ENCODE peak calls at places on chromosomes 1 and 21, in nine cellular contexts. One of them, this sample, is unnamed.

GRCh38 chr1:53560572-53561487 is 101.6 kb downstream of the DMRTB1 start:
- DNase-seq in suprapubic skin: peak; percentile 41
- DNase-seq in HCT116: no peak
- DNase-seq in GM12892: no peak
- DNase-seq in breast epithelium: no peak
- DNase-seq in H1: no peak
- DNase-seq in K562: no peak
- DNase-seq in HepG2: no peak
- DNase-seq in GM23338: no peak
- DNase-seq in this sample: no peak

GRCh38 chr1:164561461-164561860 is 2.5 kb downstream of the PBX1 start:
- DNase-seq in suprapubic skin: no peak
- DNase-seq in HCT116: no peak
- DNase-seq in GM12892: no peak
- DNase-seq in breast epithelium: no peak
- DNase-seq in H1: no peak
- DNase-seq in K562: no peak
- DNase-seq in HepG2: no peak
- DNase-seq in GM23338: no peak
- DNase-seq in this sample: peak; percentile 28

GRCh38 chr1:93007941-93008577 is 46.8 kb upstream of the DIPK1A start:
- DNase-seq in suprapubic skin: no peak
- DNase-seq in HCT116: no peak
- DNase-seq in GM12892: no peak
- DNase-seq in breast epithelium: no peak
- DNase-seq in H1: no peak
- DNase-seq in K562: no peak
- DNase-seq in HepG2: no peak
- DNase-seq in GM23338: no peak
- DNase-seq in this sample: no peak

GRCh38 chr1:39735731-39736130 is 3.0 kb upstream of the PPIE start:
- DNase-seq in suprapubic skin: no peak
- DNase-seq in HCT116: no peak
- DNase-seq in GM12892: no peak
- DNase-seq in breast epithelium: no peak
- DNase-seq in H1: no peak
- DNase-seq in K562: no peak
- DNase-seq in HepG2: no peak
- DNase-seq in GM23338: no peak
- DNase-seq in this sample: no peak

GRCh38 chr1:42002220-42002619 is 83.5 kb upstream of the HIVEP3 start:
- DNase-seq in suprapubic skin: no peak
- DNase-seq in HCT116: no peak
- DNase-seq in GM12892: no peak
- DNase-seq in breast epithelium: no peak
- DNase-seq in H1: no peak
- DNase-seq in K562: no peak
- DNase-seq in HepG2: no peak
- DNase-seq in GM23338: no peak
- DNase-seq in this sample: no peak

GRCh38 chr1:62068978-62069377 is 125.7 kb upstream of the L1TD1 start:
- DNase-seq in suprapubic skin: no peak
- DNase-seq in HCT116: no peak
- DNase-seq in GM12892: no peak
- DNase-seq in breast epithelium: no peak
- DNase-seq in H1: no peak
- DNase-seq in K562: no peak
- DNase-seq in HepG2: no peak
- DNase-seq in GM23338: no peak
- DNase-seq in this sample: no peak

GRCh38 chr1:85569122-85569521 is 11.4 kb upstream of the CCN1 start:
- DNase-seq in suprapubic skin: no peak
- DNase-seq in HCT116: no peak
- DNase-seq in GM12892: no peak
- DNase-seq in breast epithelium: no peak
- DNase-seq in H1: no peak
- DNase-seq in K562: no peak
- DNase-seq in HepG2: no peak
- DNase-seq in GM23338: no peak
- DNase-seq in this sample: peak; percentile 83

GRCh38 chr1:44029260-44029910 is 1.9 kb downstream of the SLC6A9 start:
- DNase-seq in suprapubic skin: no peak
- DNase-seq in HCT116: no peak
- DNase-seq in GM12892: no peak
- DNase-seq in breast epithelium: no peak
- DNase-seq in H1: no peak
- DNase-seq in K562: no peak
- DNase-seq in HepG2: no peak
- DNase-seq in GM23338: peak; percentile 73
- DNase-seq in this sample: no peak

GRCh38 chr1:168348146-168348709 is 67.6 kb downstream of the TBX19 start:
- DNase-seq in suprapubic skin: no peak
- DNase-seq in HCT116: peak; percentile 16
- DNase-seq in GM12892: no peak
- DNase-seq in breast epithelium: no peak
- DNase-seq in H1: no peak
- DNase-seq in K562: peak; percentile 49
- DNase-seq in HepG2: no peak
- DNase-seq in GM23338: peak; percentile 11
- DNase-seq in this sample: peak; percentile 4

GRCh38 chr21:35743571-35743970 is 316.8 kb downstream of the SETD4 start:
- DNase-seq in suprapubic skin: no peak
- DNase-seq in HCT116: no peak
- DNase-seq in GM12892: no peak
- DNase-seq in breast epithelium: no peak
- DNase-seq in H1: no peak
- DNase-seq in K562: no peak
- DNase-seq in HepG2: no peak
- DNase-seq in GM23338: no peak
- DNase-seq in this sample: no peak

GRCh38 chr1:227351443-227351842 is 33.2 kb upstream of the CDC42BPA start:
- DNase-seq in suprapubic skin: no peak
- DNase-seq in HCT116: no peak
- DNase-seq in GM12892: no peak
- DNase-seq in breast epithelium: no peak
- DNase-seq in H1: no peak
- DNase-seq in K562: no peak
- DNase-seq in HepG2: no peak
- DNase-seq in GM23338: no peak
- DNase-seq in this sample: peak; percentile 96

GRCh38 chr1:47621483-47621882 is 183.6 kb downstream of the FOXD2 start:
- DNase-seq in suprapubic skin: peak; percentile 20
- DNase-seq in HCT116: no peak
- DNase-seq in GM12892: no peak
- DNase-seq in breast epithelium: no peak
- DNase-seq in H1: no peak
- DNase-seq in K562: no peak
- DNase-seq in HepG2: no peak
- DNase-seq in GM23338: no peak
- DNase-seq in this sample: no peak

GRCh38 chr1:47617381-47618221 is 179.8 kb downstream of the FOXD2 start:
- DNase-seq in suprapubic skin: no peak
- DNase-seq in HCT116: no peak
- DNase-seq in GM12892: no peak
- DNase-seq in breast epithelium: no peak
- DNase-seq in H1: no peak
- DNase-seq in K562: no peak
- DNase-seq in HepG2: no peak
- DNase-seq in GM23338: no peak
- DNase-seq in this sample: no peak

GRCh38 chr1:47616906-47617305 is 179.1 kb downstream of the FOXD2 start:
- DNase-seq in suprapubic skin: no peak
- DNase-seq in HCT116: no peak
- DNase-seq in GM12892: no peak
- DNase-seq in breast epithelium: no peak
- DNase-seq in H1: no peak
- DNase-seq in K562: no peak
- DNase-seq in HepG2: no peak
- DNase-seq in GM23338: no peak
- DNase-seq in this sample: no peak

GRCh38 chr1:47618222-47618720 is 180.4 kb downstream of the FOXD2 start:
- DNase-seq in suprapubic skin: no peak
- DNase-seq in HCT116: no peak
- DNase-seq in GM12892: no peak
- DNase-seq in breast epithelium: no peak
- DNase-seq in H1: no peak
- DNase-seq in K562: no peak
- DNase-seq in HepG2: no peak
- DNase-seq in GM23338: no peak
- DNase-seq in this sample: no peak

GRCh38 chr1:47618830-47619229 is 181.0 kb downstream of the FOXD2 start:
- DNase-seq in suprapubic skin: no peak
- DNase-seq in HCT116: no peak
- DNase-seq in GM12892: no peak
- DNase-seq in breast epithelium: no peak
- DNase-seq in H1: no peak
- DNase-seq in K562: no peak
- DNase-seq in HepG2: no peak
- DNase-seq in GM23338: peak; percentile 10
- DNase-seq in this sample: no peak
- TF ChIP-seq POLR2AphosphoS5 in suprapubic skin: no peak
- TF ChIP-seq POLR2AphosphoS5 in HCT116: no peak
- TF ChIP-seq POLR2AphosphoS5 in GM12892: no peak
- TF ChIP-seq POLR2AphosphoS5 in breast epithelium: no peak
- TF ChIP-seq POLR2AphosphoS5 in H1: no peak
- TF ChIP-seq POLR2AphosphoS5 in K562: no peak
- TF ChIP-seq POLR2AphosphoS5 in HepG2: no peak
- TF ChIP-seq POLR2AphosphoS5 in GM23338: no peak
- TF ChIP-seq POLR2AphosphoS5 in this sample: no peak

GRCh38 chr1:231359113-231359512 is 21.0 kb downstream of the SPRTN start:
- DNase-seq in suprapubic skin: peak; percentile 69
- DNase-seq in HCT116: no peak
- DNase-seq in GM12892: no peak
- DNase-seq in breast epithelium: no peak
- DNase-seq in H1: no peak
- DNase-seq in K562: no peak
- DNase-seq in HepG2: no peak
- DNase-seq in GM23338: no peak
- DNase-seq in this sample: no peak
- TF ChIP-seq POLR2AphosphoS5 in suprapubic skin: no peak
- TF ChIP-seq POLR2AphosphoS5 in HCT116: no peak
- TF ChIP-seq POLR2AphosphoS5 in GM12892: peak; percentile 37
- TF ChIP-seq POLR2AphosphoS5 in breast epithelium: peak; percentile 32
- TF ChIP-seq POLR2AphosphoS5 in H1: no peak
- TF ChIP-seq POLR2AphosphoS5 in K562: peak; percentile 22
- TF ChIP-seq POLR2AphosphoS5 in HepG2: peak; percentile 19
- TF ChIP-seq POLR2AphosphoS5 in GM23338: no peak
- TF ChIP-seq POLR2AphosphoS5 in this sample: no peak

GRCh38 chr1:232765536-232765935 is 39.7 kb upstream of the MAP10 start:
- DNase-seq in suprapubic skin: no peak
- DNase-seq in HCT116: no peak
- DNase-seq in GM12892: no peak
- DNase-seq in breast epithelium: no peak
- DNase-seq in H1: no peak
- DNase-seq in K562: no peak
- DNase-seq in HepG2: no peak
- DNase-seq in GM23338: no peak
- DNase-seq in this sample: no peak

GRCh38 chr1:232766224-232766890 is 38.9 kb upstream of the MAP10 start:
- DNase-seq in suprapubic skin: no peak
- DNase-seq in HCT116: no peak
- DNase-seq in GM12892: no peak
- DNase-seq in breast epithelium: no peak
- DNase-seq in H1: no peak
- DNase-seq in K562: no peak
- DNase-seq in HepG2: no peak
- DNase-seq in GM23338: peak; percentile 11
- DNase-seq in this sample: no peak

GRCh38 chr1:232769718-232770117 is 35.5 kb upstream of the MAP10 start:
- DNase-seq in suprapubic skin: no peak
- DNase-seq in HCT116: no peak
- DNase-seq in GM12892: no peak
- DNase-seq in breast epithelium: no peak
- DNase-seq in H1: no peak
- DNase-seq in K562: no peak
- DNase-seq in HepG2: no peak
- DNase-seq in GM23338: peak; percentile 24
- DNase-seq in this sample: no peak

GRCh38 chr1:232766904-232767303 is 38.3 kb upstream of the MAP10 start:
- DNase-seq in suprapubic skin: no peak
- DNase-seq in HCT116: no peak
- DNase-seq in GM12892: no peak
- DNase-seq in breast epithelium: no peak
- DNase-seq in H1: no peak
- DNase-seq in K562: no peak
- DNase-seq in HepG2: no peak
- DNase-seq in GM23338: no peak
- DNase-seq in this sample: no peak

GRCh38 chr1:232767381-232768074 is 37.7 kb upstream of the MAP10 start:
- DNase-seq in suprapubic skin: no peak
- DNase-seq in HCT116: peak; percentile 10
- DNase-seq in GM12892: no peak
- DNase-seq in breast epithelium: no peak
- DNase-seq in H1: no peak
- DNase-seq in K562: no peak
- DNase-seq in HepG2: no peak
- DNase-seq in GM23338: no peak
- DNase-seq in this sample: no peak
- TF ChIP-seq POLR2AphosphoS5 in suprapubic skin: no peak
- TF ChIP-seq POLR2AphosphoS5 in HCT116: no peak
- TF ChIP-seq POLR2AphosphoS5 in GM12892: no peak
- TF ChIP-seq POLR2AphosphoS5 in breast epithelium: no peak
- TF ChIP-seq POLR2AphosphoS5 in H1: no peak
- TF ChIP-seq POLR2AphosphoS5 in K562: no peak
- TF ChIP-seq POLR2AphosphoS5 in HepG2: no peak
- TF ChIP-seq POLR2AphosphoS5 in GM23338: no peak
- TF ChIP-seq POLR2AphosphoS5 in this sample: no peak

GRCh38 chr1:11481019-11481418 is 2.1 kb downstream of the DISP3 start:
- DNase-seq in suprapubic skin: no peak
- DNase-seq in HCT116: no peak
- DNase-seq in GM12892: no peak
- DNase-seq in breast epithelium: no peak
- DNase-seq in H1: no peak
- DNase-seq in K562: no peak
- DNase-seq in HepG2: no peak
- DNase-seq in GM23338: no peak
- DNase-seq in this sample: no peak

GRCh38 chr1:11479375-11479979 is 522 bp downstream of the DISP3 start:
- DNase-seq in suprapubic skin: no peak
- DNase-seq in HCT116: no peak
- DNase-seq in GM12892: no peak
- DNase-seq in breast epithelium: no peak
- DNase-seq in H1: no peak
- DNase-seq in K562: no peak
- DNase-seq in HepG2: no peak
- DNase-seq in GM23338: peak; percentile 33
- DNase-seq in this sample: peak; percentile 4

GRCh38 chr1:11482186-11482585 is 3.2 kb downstream of the DISP3 start:
- DNase-seq in suprapubic skin: no peak
- DNase-seq in HCT116: no peak
- DNase-seq in GM12892: no peak
- DNase-seq in breast epithelium: no peak
- DNase-seq in H1: no peak
- DNase-seq in K562: no peak
- DNase-seq in HepG2: no peak
- DNase-seq in GM23338: no peak
- DNase-seq in this sample: no peak

GRCh38 chr1:11475718-11476117 is 3.2 kb upstream of the DISP3 start:
- DNase-seq in suprapubic skin: no peak
- DNase-seq in HCT116: no peak
- DNase-seq in GM12892: no peak
- DNase-seq in breast epithelium: no peak
- DNase-seq in H1: no peak
- DNase-seq in K562: no peak
- DNase-seq in HepG2: no peak
- DNase-seq in GM23338: no peak
- DNase-seq in this sample: no peak

GRCh38 chr1:11478571-11479374 is at the start of gene DISP3:
- DNase-seq in suprapubic skin: no peak
- DNase-seq in HCT116: peak; percentile 56
- DNase-seq in GM12892: peak; percentile 91
- DNase-seq in breast epithelium: no peak
- DNase-seq in H1: peak; percentile 56
- DNase-seq in K562: peak; percentile 97
- DNase-seq in HepG2: peak; percentile 54
- DNase-seq in GM23338: peak; percentile 95
- DNase-seq in this sample: peak; percentile 56
- TF ChIP-seq POLR2AphosphoS5 in suprapubic skin: no peak
- TF ChIP-seq POLR2AphosphoS5 in HCT116: peak; percentile 91
- TF ChIP-seq POLR2AphosphoS5 in GM12892: no peak
- TF ChIP-seq POLR2AphosphoS5 in breast epithelium: no peak
- TF ChIP-seq POLR2AphosphoS5 in H1: peak; percentile 96
- TF ChIP-seq POLR2AphosphoS5 in K562: no peak
- TF ChIP-seq POLR2AphosphoS5 in HepG2: peak; percentile 51
- TF ChIP-seq POLR2AphosphoS5 in GM23338: peak; percentile 95
- TF ChIP-seq POLR2AphosphoS5 in this sample: peak; percentile 36